ENCODE peak calls at places on chromosomes 7 and 10, in five cellular contexts. K, O, Q, N and J are unnamed samples.

GRCh38 chr7:13532028-13532753 is 457.3 kb downstream of the ETV1 start:
- DNase-seq in O (no peak), N (no peak), K (no peak), Q (no peak), J (no peak)

GRCh38 chr7:94028768-94029167 is 24.6 kb upstream of the BET1 start:
- DNase-seq in K (no peak), O (no peak), N (no peak), Q (no peak), J (no peak)

GRCh38 chr10:93548376-93549071 is 17.9 kb upstream of the FFAR4 start:
- DNase-seq in K (no peak), Q (no peak), N (peak), O (no peak), J (no peak)

GRCh38 chr7:43439631-43440401 is 143.1 kb upstream of the STK17A start:
- DNase-seq in O (peak), Q (peak), N (peak), K (peak), J (peak)

GRCh38 chr7:137685439-137686164 is 161.2 kb downstream of the DGKI start:
- DNase-seq in Q (no peak), K (no peak), N (no peak), O (no peak), J (no peak)

GRCh38 chr7:6588566-6588965 is 1.3 kb upstream of the INTS15 start:
- DNase-seq in Q (no peak), N (no peak), K (no peak), O (no peak), J (no peak)

GRCh38 chr7:2231992-2232765 is 566 bp downstream of the MAD1L1 start:
- DNase-seq in Q (peak), N (peak), O (no peak), K (peak), J (no peak)

GRCh38 chr10:77799352-77799751 is 127.2 kb downstream of the DLG5 start:
- DNase-seq in N (no peak), O (no peak), K (no peak), Q (no peak), J (no peak)

GRCh38 chr7:156474241-156474743 is 166.3 kb upstream of the RNF32 start:
- DNase-seq in N (peak), Q (no peak), K (no peak), O (peak), J (no peak)

GRCh38 chr10:80462986-80463741 is 9.1 kb downstream of the TSPAN14 start:
- DNase-seq in N (peak), K (no peak), Q (no peak), O (no peak), J (no peak)

GRCh38 chr10:58010076-58010475 is 257.6 kb downstream of the IPMK start:
- DNase-seq in O (no peak), K (no peak), Q (no peak), N (no peak), J (no peak)

GRCh38 chr7:74371381-74372059 is 82.2 kb upstream of the GTF2IRD1 start:
- DNase-seq in Q (peak), O (no peak), K (peak), N (no peak), J (no peak)

GRCh38 chr10:80137031-80137712 is 4.6 kb downstream of the PLAC9 start:
- DNase-seq in K (no peak), O (no peak), N (no peak), Q (no peak), J (no peak)

GRCh38 chr7:90788057-90788456 is 191.9 kb downstream of the CDK14 start:
- DNase-seq in O (no peak), N (no peak), K (no peak), Q (no peak), J (no peak)

GRCh38 chr10:121899727-121900126 is 28.1 kb downstream of the ATE1 start:
- DNase-seq in K (no peak), N (no peak), Q (no peak), O (no peak), J (no peak)

GRCh38 chr10:110802090-110802489 is 69.6 kb upstream of the PDCD4 start:
- DNase-seq in O (no peak), Q (no peak), K (no peak), N (no peak), J (no peak)

GRCh38 chr7:30225863-30226361 is 58.5 kb upstream of the ZNRF2 start:
- DNase-seq in N (peak), O (peak), Q (no peak), K (no peak), J (no peak)

GRCh38 chr10:99534939-99535763 is 2.4 kb downstream of the NKX2-3 start:
- DNase-seq in O (no peak), Q (no peak), N (no peak), K (peak), J (no peak)
- H3K4me3 ChIP-seq in O (no peak), Q (no peak), N (no peak), K (peak), J (no peak)

GRCh38 chr10:3178070-3178469 is 5.5 kb upstream of the PITRM1 start:
- DNase-seq in O (no peak), Q (no peak), N (no peak), K (no peak), J (no peak)
- H3K9ac ChIP-seq in O (no peak), Q (no peak), N (no peak), K (no peak), J (no peak)

GRCh38 chr10:29861811-29862505 is 197.4 kb downstream of the JCAD start:
- DNase-seq in N (peak), K (no peak), O (no peak), Q (no peak), J (no peak)

GRCh38 chr10:29858352-29859267 is 200.8 kb downstream of the JCAD start:
- DNase-seq in Q (no peak), K (peak), O (no peak), N (peak), J (no peak)

GRCh38 chr10:29859521-29860130 is 199.8 kb downstream of the JCAD start:
- DNase-seq in K (no peak), O (no peak), N (no peak), Q (no peak), J (no peak)

GRCh38 chr10:29857843-29858242 is 201.5 kb downstream of the JCAD start:
- DNase-seq in Q (no peak), O (no peak), N (no peak), K (no peak), J (no peak)

DNA sequence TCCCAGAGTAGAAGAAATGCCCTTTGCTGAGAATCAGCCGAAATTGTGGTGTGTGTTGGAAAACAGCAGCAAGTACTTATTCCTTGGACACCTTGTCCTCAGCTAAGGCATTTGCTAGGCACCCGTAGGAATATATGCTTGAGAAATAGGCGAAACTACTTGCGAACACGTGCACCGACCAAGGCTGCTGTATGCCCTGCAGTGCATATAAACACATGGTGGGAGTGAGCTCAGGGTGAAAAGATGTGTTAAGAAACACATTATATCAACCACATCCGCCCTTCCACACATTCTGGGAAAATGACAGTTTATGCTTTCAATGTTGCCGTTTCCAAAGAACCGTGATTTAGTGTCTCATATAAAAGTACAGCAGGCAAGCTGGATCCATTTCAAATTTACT is 199.2 kb downstream of the JCAD start:
- DNase-seq in N (no peak), O (no peak), K (no peak), Q (no peak), J (no peak)
- TF ChIP-seq POLR2AphosphoS5 in N (no peak), O (no peak), K (no peak), Q (no peak), J (no peak)

GRCh38 chr7:95595825-95596182 is 512 bp downstream of the PDK4 start:
- DNase-seq in N (no peak), K (no peak), Q (no peak), O (no peak), J (no peak)

GRCh38 chr7:95596183-95597135 is at the start of gene PDK4:
- DNase-seq in K (peak), O (no peak), N (peak), Q (no peak), J (no peak)

GRCh38 chr7:95592570-95592969 is 3.7 kb downstream of the PDK4 start:
- DNase-seq in K (no peak), O (no peak), N (no peak), Q (no peak), J (no peak)

GRCh38 chr7:95593343-95593742 is 3.0 kb downstream of the PDK4 start:
- DNase-seq in Q (no peak), K (no peak), O (no peak), N (no peak), J (peak)

DNA sequence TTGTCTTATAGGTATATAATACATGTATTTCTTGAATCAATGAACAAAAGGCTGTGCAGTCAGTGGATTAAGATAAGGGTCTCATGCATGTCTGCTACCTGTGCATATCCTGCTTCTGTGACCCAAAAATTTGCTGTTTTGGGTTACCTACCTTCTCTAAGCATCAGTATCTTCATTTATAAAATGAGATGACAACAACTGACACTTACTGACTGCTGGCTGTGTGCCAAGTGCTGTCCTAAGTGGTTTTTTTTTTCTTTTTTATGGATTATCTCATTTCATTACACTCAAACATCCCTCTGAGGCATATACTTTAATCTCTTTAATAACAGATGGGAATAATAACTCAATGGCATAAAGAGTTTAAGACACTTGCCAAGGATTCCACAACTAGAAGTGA is 2.1 kb downstream of the PDK4 start:
- DNase-seq in N (no peak), Q (no peak), O (no peak), K (no peak), J (no peak)
- H3K4me3 ChIP-seq in N (no peak), Q (no peak), O (no peak), K (no peak), J (no peak)

GRCh38 chr10:67875340-67876238 is 8.9 kb upstream of the SIRT1 start:
- DNase-seq in K (no peak), Q (no peak), O (no peak), N (no peak), J (no peak)
- H3K9ac ChIP-seq in K (no peak), Q (no peak), O (no peak), N (no peak), J (no peak)

GRCh38 chr10:62560207-62560819 is 186.1 kb downstream of the ZNF365 start:
- DNase-seq in Q (no peak), K (no peak), O (no peak), N (no peak), J (no peak)
- TF ChIP-seq POLR2AphosphoS5 in Q (no peak), K (no peak), O (no peak), N (no peak), J (no peak)

DNA sequence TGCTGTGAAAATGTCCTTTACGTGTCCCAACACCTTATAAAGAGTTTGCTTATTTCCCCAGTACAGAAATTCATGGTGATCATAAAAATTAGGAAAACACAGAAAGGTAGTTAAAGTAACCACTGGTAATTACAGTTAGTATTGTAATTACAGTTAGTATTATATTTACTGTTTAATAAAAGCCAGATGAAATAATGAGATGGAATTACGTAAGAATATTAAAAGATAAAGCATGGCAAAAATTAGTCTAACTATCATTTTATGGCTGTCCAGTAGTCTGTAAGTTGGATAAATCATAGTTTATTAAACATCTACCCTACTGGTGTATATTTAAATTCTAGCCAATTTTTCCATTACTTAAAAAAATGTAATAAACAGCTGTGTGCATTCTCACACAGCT is 638.8 kb downstream of the ACTR3B start:
- DNase-seq in Q (no peak), N (no peak), K (no peak), O (no peak), J (no peak)
- H3K4me3 ChIP-seq in Q (no peak), N (no peak), K (no peak), O (no peak), J (no peak)

DNA sequence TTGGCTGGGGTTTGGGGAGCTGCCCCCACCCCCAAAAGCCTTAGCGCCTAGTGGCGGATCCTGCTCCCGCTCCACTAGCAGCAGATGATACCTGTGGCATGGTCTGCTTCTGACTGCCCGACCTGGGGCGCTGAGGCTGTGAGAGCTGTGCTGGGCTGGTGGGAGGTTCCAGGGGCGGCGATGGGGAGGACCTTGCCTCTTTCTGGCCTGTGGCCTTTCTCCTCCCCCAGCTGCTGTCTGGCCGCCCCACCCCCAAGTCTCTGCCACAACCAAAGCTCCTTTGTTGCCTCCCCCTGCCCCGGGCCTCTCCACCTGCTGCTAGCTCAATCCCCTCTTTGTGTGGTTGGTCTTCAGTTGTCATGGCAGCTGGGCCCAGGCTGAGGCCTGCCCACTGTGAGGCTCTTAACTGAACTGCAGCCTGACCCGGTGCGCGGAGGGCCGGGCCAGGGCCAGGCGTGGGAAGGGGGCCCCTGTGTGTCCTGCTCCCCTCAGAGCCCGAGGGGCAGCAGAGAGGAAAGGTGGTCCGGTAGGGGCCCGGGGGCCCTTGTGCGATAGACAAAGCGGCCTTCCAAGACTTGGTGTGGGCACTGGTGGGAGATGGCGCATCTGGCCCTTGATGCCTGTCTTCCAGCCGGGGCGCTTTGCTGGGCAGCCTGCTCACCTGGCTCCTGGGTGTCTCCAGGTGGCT is 4.7 kb downstream of the ZNF775 start:
- DNase-seq in N (no peak), K (peak), Q (peak), O (no peak), J (no peak)
- H3K9ac ChIP-seq in N (no peak), K (no peak), Q (no peak), O (peak), J (no peak)